ENCODE peak calls at places on chromosomes 12 and 14, in five cellular contexts. V is IMR-90; S is fibroblast of lung; I is GM23248; N is effector memory CD4-positive, alpha-beta T cell. K is an unnamed sample. For H3K9me3, the result is how much of the 10 kb centered on the place peaks cover.

GRCh38 chr12:121538699-121539061 is 42.1 kb downstream of the KDM2B start:
- DNase-seq in V (peak), S (peak), I (peak), N (no peak), K (no peak)

GRCh38 chr14:92093320-92093719 is 13.1 kb downstream of the ATXN3 start:
- DNase-seq in V (no peak), S (no peak), I (peak), N (no peak), K (no peak)

GRCh38 chr12:119803391-119803791 is 73.7 kb downstream of the CIT start:
- DNase-seq in V (peak), S (peak), I (peak), N (no peak), K (no peak)

GRCh38 chr12:76478045-76478444 is 81.5 kb downstream of the OSBPL8 start:
- DNase-seq in V (no peak), S (no peak), I (no peak), N (no peak), K (no peak)

GRCh38 chr14:89807151-89807550 is 147.4 kb downstream of the EFCAB11 start:
- DNase-seq in V (peak), S (no peak), I (no peak), N (no peak), K (no peak)

GRCh38 chr12:64825143-64826011 is 930 bp downstream of the TBC1D30 start:
- DNase-seq in V (no peak), S (no peak), I (no peak), N (no peak), K (no peak)

GRCh38 chr12:48818831-48819590 is 715 bp downstream of the CACNB3 start:
- DNase-seq in V (no peak), S (no peak), I (peak), N (no peak), K (no peak)

GRCh38 chr14:81298122-81298521 is 77.4 kb upstream of the GTF2A1 start:
- DNase-seq in V (no peak), S (no peak), I (no peak), N (no peak), K (no peak)

GRCh38 chr12:25792031-25792430 is 166.5 kb upstream of the RASSF8 start:
- DNase-seq in V (no peak), S (peak), I (peak), N (no peak), K (no peak)

GRCh38 chr14:71661441-71661840 is 270.8 kb upstream of the RGS6 start:
- DNase-seq in V (no peak), S (no peak), I (no peak), N (no peak), K (no peak)

GRCh38 chr14:32408018-32408417 is 78.9 kb downstream of the AKAP6 start:
- DNase-seq in V (no peak), S (peak), I (peak), N (no peak), K (no peak)

GRCh38 chr12:49825971-49826421 is 2.2 kb downstream of the NCKAP5L start:
- DNase-seq in V (peak), S (no peak), I (peak), N (no peak), K (no peak)

GRCh38 chr12:126385785-126386184 is 1320.5 kb downstream of the AACS start:
- DNase-seq in V (no peak), S (peak), I (peak), N (no peak), K (no peak)

GRCh38 chr12:111558107-111558376 is 41.1 kb downstream of the ATXN2 start:
- DNase-seq in V (no peak), S (peak), I (peak), N (no peak), K (no peak)

GRCh38 chr14:92986254-92987147 is 63.6 kb downstream of the CHGA start:
- DNase-seq in V (peak), S (peak), I (peak), N (no peak), K (no peak)

GRCh38 chr12:101108130-101108529 is 101.9 kb downstream of the SLC5A8 start:
- DNase-seq in V (no peak), S (no peak), I (no peak), N (no peak), K (no peak)

GRCh38 chr12:23380419-23381100 is 568.9 kb downstream of the SOX5 start:
- DNase-seq in V (no peak), S (no peak), I (no peak), N (no peak), K (no peak)

GRCh38 chr12:29762637-29763300 is 21.0 kb downstream of the TMTC1 start:
- DNase-seq in V (no peak), S (no peak), I (peak), N (no peak), K (no peak)

GRCh38 chr14:75372260-75372659 is 55.6 kb upstream of the JDP2 start:
- DNase-seq in V (no peak), S (peak), I (no peak), N (no peak), K (no peak)

GRCh38 chr12:4133636-4134433 is 139.7 kb upstream of the CCND2 start:
- DNase-seq in V (no peak), S (no peak), I (no peak), N (no peak), K (no peak)

GRCh38 chr12:121240484-121241202 is 30.7 kb downstream of the P2RX4 start:
- DNase-seq in V (no peak), S (peak), I (no peak), N (peak), K (peak)

GRCh38 chr12:42686514-42687172 is 97.1 kb upstream of the PRICKLE1 start:
- DNase-seq in V (peak), S (peak), I (peak), N (no peak), K (no peak)

GRCh38 chr12:4870423-4870822 is 39.3 kb upstream of the KCNA1 start:
- DNase-seq in V (no peak), S (no peak), I (no peak), N (no peak), K (no peak)

GRCh38 chr14:89040438-89041244 is 216.2 kb downstream of the TTC8 start:
- DNase-seq in V (peak), S (peak), I (peak), N (peak), K (peak)

GRCh38 chr14:36662543-36663403 is 1.1 kb downstream of the PAX9 start:
- DNase-seq in V (no peak), S (no peak), I (peak), N (no peak), K (no peak)

GRCh38 chr12:6554990-6555691 is 701 bp downstream of the IFFO1 start:
- DNase-seq in V (no peak), S (peak), I (peak), N (no peak), K (no peak)

GRCh38 chr12:57772429-57773322 is at the start of gene EEF1AKMT3:
- DNase-seq in V (peak), S (peak), I (peak), N (no peak), K (no peak)

GRCh38 chr14:24067133-24068082 is 4.0 kb upstream of the CPNE6 start:
- DNase-seq in V (no peak), S (no peak), I (no peak), N (no peak), K (no peak)

GRCh38 chr14:84340938-84341337 is 1189.0 kb upstream of the FLRT2 start:
- DNase-seq in V (peak), S (peak), I (no peak), N (no peak), K (no peak)

GRCh38 chr12:27180862-27181261 is 63.2 kb upstream of the STK38L start:
- DNase-seq in V (no peak), S (peak), I (peak), N (no peak), K (no peak)
- H3K27ac ChIP-seq in V (no peak), S (no peak), I (peak), N (no peak), K (no peak)

DNA sequence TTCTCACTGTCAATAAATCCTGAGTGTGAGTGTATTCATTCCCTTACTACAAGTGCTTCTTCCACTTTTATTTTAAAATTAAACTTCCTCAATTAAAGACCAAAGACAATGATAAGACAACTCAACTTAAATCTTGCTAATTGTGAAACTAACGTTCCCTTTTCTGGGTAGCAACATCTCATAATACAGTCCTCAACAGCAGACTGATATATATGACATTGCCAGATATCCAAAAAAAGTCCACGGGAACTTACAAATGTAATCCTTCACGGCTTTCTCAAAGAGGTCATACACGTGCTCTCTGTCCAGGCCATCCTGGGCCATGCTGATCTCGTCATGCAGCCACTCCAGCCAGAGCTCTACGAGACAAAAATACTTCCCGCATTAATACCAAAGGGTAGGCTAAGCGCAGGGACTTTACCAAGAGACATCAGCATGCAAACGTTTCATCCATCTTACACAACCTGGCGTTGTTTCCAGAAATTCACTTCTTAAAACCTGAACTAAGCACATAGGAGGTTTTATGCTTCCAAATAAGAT is 13.3 kb downstream of the SART3 start:
- DNase-seq in V (no peak), S (no peak), I (no peak), N (no peak), K (no peak)
- H3K4me3 ChIP-seq in V (no peak), S (no peak), I (no peak), N (no peak), K (no peak)

GRCh38 chr14:99234982-99235491 is 37.0 kb downstream of the BCL11B start:
- DNase-seq in V (no peak), S (peak), I (no peak), N (peak), K (peak)

GRCh38 chr14:99236386-99237133 is 35.4 kb downstream of the BCL11B start:
- DNase-seq in V (no peak), S (no peak), I (no peak), N (no peak), K (no peak)

GRCh38 chr14:99235578-99235977 is 36.4 kb downstream of the BCL11B start:
- DNase-seq in V (no peak), S (no peak), I (no peak), N (no peak), K (peak)

GRCh38 chr14:99238234-99238633 is 33.8 kb downstream of the BCL11B start:
- DNase-seq in V (no peak), S (no peak), I (no peak), N (no peak), K (no peak)

GRCh38 chr14:99237288-99237687 is 34.7 kb downstream of the BCL11B start:
- DNase-seq in V (no peak), S (no peak), I (no peak), N (no peak), K (no peak)
- H3K9me3 ChIP-seq in V (under half), S (under half), I (under half), N (under half), K (under half)

GRCh38 chr14:96398921-96399320 is 7.0 kb downstream of the AK7 start:
- DNase-seq in V (no peak), S (no peak), I (no peak), N (no peak), K (no peak)

GRCh38 chr14:96398432-96398831 is 6.5 kb downstream of the AK7 start:
- DNase-seq in V (no peak), S (no peak), I (no peak), N (no peak), K (no peak)

GRCh38 chr14:96403409-96403808 is 11.5 kb downstream of the AK7 start:
- DNase-seq in V (no peak), S (no peak), I (no peak), N (no peak), K (no peak)

GRCh38 chr14:96399405-96399804 is 7.5 kb downstream of the AK7 start:
- DNase-seq in V (no peak), S (no peak), I (no peak), N (no peak), K (no peak)

DNA sequence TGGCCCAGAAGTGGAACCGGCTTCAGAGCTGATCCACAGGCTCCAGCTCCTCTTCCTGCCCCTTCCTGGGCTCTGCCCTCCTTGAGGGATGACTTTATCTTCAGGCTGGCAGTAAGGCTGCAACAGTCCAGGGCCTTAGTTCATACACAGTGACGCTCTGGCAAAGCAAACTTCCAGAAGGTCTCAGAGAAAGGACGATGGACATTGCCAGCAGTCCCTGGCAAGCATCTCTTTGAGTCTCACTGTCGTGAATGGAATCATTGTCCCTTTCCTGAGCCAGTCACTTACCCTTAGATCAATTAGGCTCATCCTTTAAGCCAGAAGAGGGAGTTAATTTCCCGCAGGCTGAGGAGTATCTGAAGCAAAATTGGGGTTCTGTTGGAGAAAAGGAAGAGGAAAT is 8.6 kb downstream of the AK7 start:
- DNase-seq in V (no peak), S (no peak), I (no peak), N (no peak), K (no peak)
- H3K27ac ChIP-seq in V (no peak), S (no peak), I (no peak), N (no peak), K (no peak)

K was measured in CD4-positive, alpha-beta memory T cell.